ENCODE peak calls at places on chromosomes 4 and X, in five cellular contexts. Y, R, N, C and Q are unnamed samples.

GRCh38 chrX:153766871-153767673 is 3.0 kb downstream of the PLXNB3 start:
- DNase-seq in C (no peak), Y (no peak), R (no peak), N (no peak), Q (peak)

GRCh38 chr4:45102716-45103115 is 376.4 kb upstream of the GNPDA2 start:
- DNase-seq in N (no peak), C (no peak), R (no peak), Y (no peak), Q (no peak)

GRCh38 chr4:77695769-77696168 is 90.1 kb downstream of the CXCL13 start:
- DNase-seq in R (no peak), C (peak), N (peak), Y (no peak), Q (no peak)

GRCh38 chr4:144296941-144297340 is 156.4 kb upstream of the GYPA start:
- DNase-seq in C (peak), R (no peak), N (no peak), Y (no peak), Q (no peak)

GRCh38 chr4:164596927-164597326 is 157.0 kb upstream of the SMIM31 start:
- DNase-seq in C (no peak), R (no peak), N (no peak), Y (no peak), Q (no peak)

GRCh38 chr4:26298198-26298950 is 22.4 kb upstream of the RBPJ start:
- DNase-seq in N (no peak), C (peak), Y (no peak), R (no peak), Q (no peak)

GRCh38 chr4:7462509-7462971 is 27.8 kb upstream of the PSAPL1 start:
- DNase-seq in N (peak), C (peak), R (no peak), Y (no peak), Q (no peak)

GRCh38 chr4:95095352-95095974 is 337.7 kb downstream of the BMPR1B start:
- DNase-seq in Y (no peak), N (peak), R (no peak), C (peak), Q (peak)

GRCh38 chr4:105088110-105088879 is 58.4 kb upstream of the TET2 start:
- DNase-seq in C (peak), Y (no peak), N (peak), R (no peak), Q (no peak)

GRCh38 chr4:145154573-145154972 is 25.8 kb downstream of the OTUD4 start:
- DNase-seq in N (no peak), R (no peak), Y (no peak), C (peak), Q (no peak)

GRCh38 chr4:40289366-40290188 is 45.6 kb upstream of the CHRNA9 start:
- DNase-seq in Y (no peak), R (no peak), C (peak), N (no peak), Q (no peak)

GRCh38 chr4:78661923-78662521 is 110.5 kb downstream of the ANXA3 start:
- DNase-seq in R (no peak), Y (no peak), N (no peak), C (peak), Q (no peak)

GRCh38 chr4:91620952-91621351 is 682.8 kb upstream of the GRID2 start:
- DNase-seq in Y (no peak), N (no peak), C (no peak), R (no peak), Q (no peak)

GRCh38 chr4:92012899-92013867 is 290.6 kb upstream of the GRID2 start:
- DNase-seq in C (no peak), R (no peak), Y (no peak), N (no peak), Q (no peak)

GRCh38 chr4:37722000-37722638 is 35.9 kb upstream of the RELL1 start:
- DNase-seq in N (no peak), Y (no peak), R (no peak), C (no peak), Q (no peak)